ENCODE peak calls at places on chromosomes 4 and X, in five cellular contexts. L is tibial nerve; Y is AG04450; X is CD8-positive, alpha-beta T cell; E is heart right ventricle. G is an unnamed sample.

GRCh38 chrX:1480082-1480785 is 27.5 kb upstream of the ASMTL start:
- DNase-seq in L (no peak), E (no peak), Y (no peak), X (no peak), G (no peak)

GRCh38 chr4:108072300-108072699 is 82.6 kb downstream of the HADH start:
- DNase-seq in E (no peak), X (peak; percentile 64), Y (no peak), L (no peak), G (no peak)

GRCh38 chrX:11188664-11189063 is 77.5 kb downstream of the HCCS start:
- DNase-seq in Y (no peak), L (no peak), X (no peak), E (no peak), G (no peak)

GRCh38 chr4:11487876-11488545 is 59.3 kb upstream of the HS3ST1 start:
- DNase-seq in X (no peak), E (no peak), Y (no peak), L (no peak), G (no peak)

GRCh38 chr4:187393546-187394344 is 601.8 kb upstream of the ZFP42 start:
- DNase-seq in X (no peak), E (no peak), L (no peak), Y (no peak), G (no peak)

GRCh38 chr4:17055788-17056187 is 157.3 kb upstream of the LDB2 start:
- DNase-seq in L (no peak), X (no peak), Y (peak; percentile 86), E (no peak), G (peak; percentile 63)

GRCh38 chrX:48908600-48908999 is 2.8 kb downstream of the SLC35A2 start:
- DNase-seq in L (no peak), E (no peak), X (no peak), Y (no peak), G (no peak)

GRCh38 chr4:26171953-26172352 is 148.9 kb upstream of the RBPJ start:
- DNase-seq in Y (peak; percentile 99), L (no peak), X (no peak), E (no peak), G (no peak)

GRCh38 chrX:21907250-21907649 is 33.3 kb upstream of the SMS start:
- DNase-seq in Y (no peak), X (no peak), L (no peak), E (no peak), G (no peak)

GRCh38 chrX:97525981-97526380 is 642.3 kb downstream of the RPA4 start:
- DNase-seq in X (no peak), E (no peak), L (no peak), Y (no peak), G (no peak)

GRCh38 chr4:3706111-3706511 is 60.1 kb upstream of the ADRA2C start:
- DNase-seq in X (no peak), L (no peak), Y (no peak), E (no peak), G (peak; percentile 25)

GRCh38 chr4:52657630-52658501 is 1.2 kb downstream of the USP46 start:
- DNase-seq in Y (peak; percentile 42), E (no peak), L (peak; percentile 10), X (no peak), G (no peak)

GRCh38 chr4:173536808-173537429 is 6.9 kb upstream of the HAND2 start:
- DNase-seq in L (no peak), E (no peak), Y (no peak), X (no peak), G (no peak)

GRCh38 chr4:53233396-53233795 is 132.5 kb downstream of the SCFD2 start:
- DNase-seq in L (no peak), X (no peak), E (no peak), Y (peak; percentile 6), G (no peak)

GRCh38 chrX:13373027-13373806 is 53.4 kb upstream of the ATXN3L start:
- DNase-seq in E (no peak), L (no peak), X (no peak), Y (no peak), G (no peak)

GRCh38 chr4:40699648-40700047 is 50.1 kb upstream of the NSUN7 start:
- DNase-seq in L (no peak), X (no peak), E (no peak), Y (no peak), G (no peak)

GRCh38 chr4:41160010-41160789 is 54.1 kb downstream of the APBB2 start:
- DNase-seq in E (no peak), L (no peak), Y (no peak), X (no peak), G (no peak)

GRCh38 chrX:17519349-17519748 is 144.3 kb downstream of the NHS start:
- DNase-seq in L (peak; percentile 58), X (no peak), E (peak; percentile 45), Y (no peak), G (no peak)

GRCh38 chr4:25540734-25541133 is 114.9 kb upstream of the SLC34A2 start:
- DNase-seq in L (no peak), X (no peak), E (no peak), Y (no peak), G (no peak)

GRCh38 chr4:25172964-25173917 is 13.0 kb upstream of the SEPSECS start:
- DNase-seq in E (no peak), L (peak; percentile 52), Y (peak; percentile 96), X (no peak), G (no peak)

GRCh38 chr4:39697740-39698423 is at the start of gene UBE2K:
- DNase-seq in Y (no peak), L (peak; percentile 64), E (peak; percentile 93), X (peak; percentile 87), G (peak; percentile 81)

GRCh38 chr4:71009091-71009490 is 15.6 kb downstream of the DCK start:
- DNase-seq in Y (no peak), E (no peak), X (no peak), L (no peak), G (no peak)

GRCh38 chrX:63050225-63050624 is 300.9 kb downstream of the SPIN4 start:
- DNase-seq in Y (no peak), L (no peak), E (no peak), X (no peak), G (no peak)

GRCh38 chrX:135484636-135485289 is 35.7 kb upstream of the INTS6L start:
- DNase-seq in L (peak; percentile 5), Y (no peak), X (no peak), E (no peak), G (no peak)

GRCh38 chrX:21975827-21976226 is 35.3 kb downstream of the SMS start:
- DNase-seq in E (no peak), L (no peak), X (no peak), Y (peak; percentile 54), G (no peak)

GRCh38 chr4:37892641-37893040 is 1.8 kb downstream of the TBC1D1 start:
- DNase-seq in L (no peak), X (peak; percentile 11), Y (no peak), E (no peak), G (no peak)

GRCh38 chr4:77922158-77923094 is 59.8 kb downstream of the MRPL1 start:
- DNase-seq in X (no peak), E (no peak), L (no peak), Y (no peak), G (no peak)

GRCh38 chr4:39324446-39324845 is 41.7 kb downstream of the RFC1 start:
- DNase-seq in Y (no peak), E (no peak), X (no peak), L (no peak), G (no peak)

GRCh38 chrX:118355225-118355920 is 9.5 kb downstream of the WDR44 start:
- DNase-seq in E (no peak), X (no peak), L (no peak), Y (no peak), G (no peak)

GRCh38 chr4:167826281-167826680 is 266.1 kb upstream of the ANXA10 start:
- DNase-seq in L (no peak), X (no peak), E (no peak), Y (no peak), G (no peak)

GRCh38 chr4:156654410-156654809 is 317.2 kb downstream of the PDGFC start:
- DNase-seq in X (no peak), E (no peak), L (no peak), Y (no peak), G (no peak)

GRCh38 chr4:183297675-183298074 is 22.4 kb downstream of the CLDN22 start:
- DNase-seq in L (no peak), E (no peak), X (no peak), Y (no peak), G (no peak)

GRCh38 chrX:29545878-29546277 is 669.5 kb upstream of the MAGEB2 start:
- DNase-seq in E (no peak), X (no peak), Y (no peak), L (no peak), G (no peak)

GRCh38 chr4:123443401-123444297 is 47.1 kb downstream of the SPRY1 start:
- DNase-seq in X (no peak), L (no peak), Y (no peak), E (no peak), G (no peak)

GRCh38 chrX:121851033-121851432 is 803.6 kb downstream of the GLUD2 start:
- DNase-seq in Y (no peak), X (no peak), E (no peak), L (no peak), G (no peak)

GRCh38 chrX:37717708-37718107 is 32.1 kb downstream of the XK start:
- DNase-seq in X (no peak), L (no peak), Y (no peak), E (no peak), G (no peak)

GRCh38 chr4:111778543-111778942 is 366.7 kb upstream of the FAM241A start:
- DNase-seq in Y (no peak), L (no peak), X (no peak), E (no peak), G (no peak)

GRCh38 chr4:116618638-116619037 is 466.7 kb downstream of the TRAM1L1 start:
- DNase-seq in E (no peak), L (no peak), X (no peak), Y (no peak), G (no peak)
- H3K4me3 ChIP-seq in E (no peak overlapping the region), L (no peak overlapping the region), X (no peak overlapping the region), Y (no peak overlapping the region), G (no peak overlapping the region)

DNA sequence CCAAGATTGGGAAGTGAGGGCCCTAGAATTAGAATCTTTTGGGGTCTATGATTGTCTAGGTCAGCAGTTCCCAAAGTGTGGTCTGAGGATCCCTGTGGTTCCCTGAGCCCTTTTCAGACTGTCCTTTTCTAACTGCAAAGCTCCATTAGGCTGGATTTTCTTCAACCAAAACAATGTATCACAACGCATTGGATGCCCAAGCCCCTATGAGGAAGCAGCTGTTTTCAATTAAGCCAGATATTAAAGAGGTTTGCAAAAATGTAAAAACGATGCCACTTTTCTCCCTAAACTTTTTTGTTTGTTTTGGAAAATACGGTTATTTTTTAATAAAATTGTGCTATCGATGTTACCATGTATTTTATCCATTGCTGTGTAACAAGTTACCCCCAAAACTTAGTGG is 170.4 kb upstream of the BCOR start:
- DNase-seq in X (no peak), E (no peak), Y (no peak), L (no peak), G (no peak)
- H3K27ac ChIP-seq in X (no peak overlapping the region), E (no peak overlapping the region), Y (no peak overlapping the region), L (peak overlapping the region; percentile 83), G (no peak overlapping the region)

GRCh38 chrX:35040871-35041270 is 98.3 kb downstream of the FAM47B start:
- DNase-seq in Y (no peak), L (no peak), E (no peak), X (no peak), G (no peak)
- TF ChIP-seq CTCF in Y (no peak), L (no peak), E (no peak), X (no peak), G (no peak)

DNA sequence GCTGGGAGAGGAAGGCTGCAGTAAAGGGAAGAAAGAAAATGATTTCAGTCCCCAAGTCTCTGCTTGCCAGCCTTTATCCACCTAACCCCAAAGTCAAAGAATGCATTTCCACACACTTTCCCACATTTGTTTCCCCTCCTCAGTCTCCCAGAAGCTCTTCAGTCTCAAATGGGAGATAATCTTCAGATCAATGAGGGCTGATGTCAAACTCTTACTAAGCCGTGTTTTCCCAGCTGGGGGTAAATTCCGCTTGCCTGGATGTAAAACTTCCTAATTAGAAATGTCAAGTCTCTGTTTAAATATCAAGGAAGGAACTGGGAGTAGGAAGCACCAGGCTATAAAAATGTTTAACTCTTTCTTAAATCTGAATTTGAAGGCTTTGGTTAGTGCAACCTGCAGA is 601.3 kb upstream of the ACTRT1 start:
- DNase-seq in L (no peak), X (no peak), Y (no peak), E (no peak), G (no peak)
- H3K4me3 ChIP-seq in L (no peak overlapping the region), X (no peak overlapping the region), Y (no peak overlapping the region), E (no peak overlapping the region), G (no peak overlapping the region)